ENCODE peak calls at places on chromosome X, in four cellular contexts. S, U, A and B are unnamed samples.

GRCh38 chrX:47523297-47523696 is 37.7 kb upstream of the ARAF start:
- DNase-seq in U (peak), S (peak), A (peak), B (peak)

GRCh38 chrX:40720386-40720785 is 15.0 kb downstream of the MED14 start:
- DNase-seq in A (no peak), U (no peak), S (no peak), B (no peak)

GRCh38 chrX:86047174-86047991 is at the start of gene CHM:
- DNase-seq in U (peak), S (peak), A (peak), B (peak)

GRCh38 chrX:40646489-40647306 is 663 bp downstream of the CXorf38 start:
- DNase-seq in U (peak), S (peak), A (no peak), B (peak)

GRCh38 chrX:136619889-136620505 is 28.0 kb upstream of the CD40LG start:
- DNase-seq in U (no peak), S (peak), A (no peak), B (no peak)

GRCh38 chrX:106484233-106484632 is 127.5 kb upstream of the RADX start:
- DNase-seq in A (no peak), U (no peak), S (no peak), B (no peak)

GRCh38 chrX:66914082-66914481 is 275.2 kb upstream of the EDA2R start:
- DNase-seq in S (peak), U (no peak), A (no peak), B (peak)

GRCh38 chrX:39855748-39856129 is 242.0 kb downstream of the BCOR start:
- DNase-seq in A (no peak), S (peak), U (peak), B (peak)

GRCh38 chrX:74343970-74344622 is 40.1 kb downstream of the ZCCHC13 start:
- DNase-seq in S (peak), U (peak), A (peak), B (peak)

GRCh38 chrX:40087574-40088298 is 10.0 kb downstream of the BCOR start:
- DNase-seq in S (no peak), A (no peak), U (no peak), B (no peak)

GRCh38 chrX:9241427-9241826 is 207.5 kb upstream of the FAM9B start:
- DNase-seq in S (no peak), A (no peak), U (no peak), B (no peak)

GRCh38 chrX:12771445-12772069 is 19.7 kb upstream of the PRPS2 start:
- DNase-seq in U (peak), S (peak), A (peak), B (peak)

GRCh38 chrX:18725316-18725943 is 18.0 kb downstream of the PPEF1 start:
- DNase-seq in U (no peak), A (no peak), S (no peak), B (peak)

GRCh38 chrX:17441965-17442364 is 67.0 kb downstream of the NHS start:
- DNase-seq in U (no peak), S (peak), A (no peak), B (no peak)

GRCh38 chrX:30887721-30888120 is 1.3 kb downstream of the TAB3 start:
- DNase-seq in U (no peak), S (no peak), A (no peak), B (no peak)

GRCh38 chrX:41258871-41259270 is 75.1 kb upstream of the DDX3X start:
- DNase-seq in U (no peak), S (no peak), A (no peak), B (no peak)

GRCh38 chrX:66994729-66995128 is 355.9 kb upstream of the EDA2R start:
- DNase-seq in A (no peak), S (no peak), U (no peak), B (no peak)

GRCh38 chrX:24954732-24955131 is 61.0 kb downstream of the ARX start:
- DNase-seq in S (no peak), A (no peak), U (no peak), B (no peak)

GRCh38 chrX:110082156-110082555 is 79.2 kb downstream of the TMEM164 start:
- DNase-seq in S (peak), A (no peak), U (no peak), B (no peak)

GRCh38 chrX:19846995-19847790 is 40.2 kb downstream of the SH3KBP1 start:
- DNase-seq in A (no peak), U (no peak), S (peak), B (peak)

GRCh38 chrX:143601809-143602208 is 34.1 kb downstream of the SLITRK4 start:
- DNase-seq in A (no peak), S (no peak), U (no peak), B (no peak)

GRCh38 chrX:115948018-115948923 is 222.3 kb upstream of the AGTR2 start:
- DNase-seq in A (no peak), S (peak), U (no peak), B (no peak)

GRCh38 chrX:139844163-139844562 is 88.7 kb downstream of the ATP11C start:
- DNase-seq in S (peak), U (no peak), A (no peak), B (peak)

GRCh38 chrX:154693394-154693793 is 40.0 kb upstream of the CTAG2 start:
- DNase-seq in S (no peak), U (no peak), A (no peak), B (no peak)

GRCh38 chrX:39779952-39780783 is 317.6 kb downstream of the BCOR start:
- DNase-seq in U (no peak), A (no peak), S (no peak), B (peak)

GRCh38 chrX:7158468-7158990 is 10.6 kb upstream of the PUDP start:
- DNase-seq in S (no peak), A (no peak), U (no peak), B (no peak)

GRCh38 chrX:149504226-149504914 is 736 bp downstream of the IDS start:
- DNase-seq in S (peak), U (peak), A (peak), B (peak)

GRCh38 chrX:10576777-10577444 is 43.5 kb downstream of the MID1 start:
- DNase-seq in A (no peak), S (no peak), U (no peak), B (no peak)

GRCh38 chrX:148928803-148929202 is 428.4 kb downstream of the AFF2 start:
- DNase-seq in S (no peak), U (no peak), A (no peak), B (no peak)

GRCh38 chrX:128891554-128891953 is 631.7 kb downstream of the SMARCA1 start:
- DNase-seq in A (no peak), U (no peak), S (no peak), B (no peak)